ENCODE peak calls at places on chromosomes 3 and 15, in eight cellular contexts. F, R, J, Q, V, O, A and E are unnamed samples.

GRCh38 chr3:190326930-190327329 is 4.7 kb upstream of the CLDN1 start:
- DNase-seq in A (no peak), V (peak; percentile 33), Q (peak; percentile 64), R (peak; percentile 60), O (no peak), J (no peak), F (peak; percentile 74), E (no peak)

GRCh38 chr3:34361921-34362320 is 563.5 kb downstream of the PDCD6IP start:
- DNase-seq in A (no peak), O (no peak), R (no peak), F (no peak), V (no peak), J (peak; percentile 81), Q (no peak), E (no peak)

GRCh38 chr15:60392986-60393811 is 4.6 kb downstream of the ANXA2 start:
- DNase-seq in O (no peak), J (no peak), A (no peak), Q (peak; percentile 92), F (peak; percentile 100), V (peak; percentile 81), R (peak; percentile 98), E (no peak)

GRCh38 chr3:40078590-40078989 is 230.9 kb upstream of the EIF1B start:
- DNase-seq in V (no peak), R (no peak), F (no peak), O (no peak), Q (no peak), J (no peak), A (no peak), E (no peak)

GRCh38 chr3:30952786-30953185 is 58.3 kb upstream of the GADL1 start:
- DNase-seq in A (no peak), O (no peak), R (no peak), J (no peak), F (no peak), V (no peak), Q (no peak), E (no peak)

GRCh38 chr15:56251315-56252091 is 7.8 kb upstream of the RFX7 start:
- DNase-seq in Q (no peak), F (no peak), J (no peak), R (no peak), V (no peak), A (no peak), O (no peak), E (no peak)

GRCh38 chr15:71753346-71753745 is 57.0 kb upstream of the NR2E3 start:
- DNase-seq in A (no peak), J (no peak), F (peak; percentile 79), V (no peak), R (peak; percentile 48), O (no peak), Q (no peak), E (no peak)

GRCh38 chr3:38346584-38347410 is at the start of gene XYLB:
- DNase-seq in V (peak; percentile 79), A (peak; percentile 77), R (peak; percentile 72), O (peak; percentile 95), J (peak; percentile 90), F (peak; percentile 76), Q (peak; percentile 74), E (peak; percentile 78)

GRCh38 chr3:58102976-58103447 is 94.8 kb downstream of the FLNB start:
- DNase-seq in V (no peak), R (no peak), O (no peak), F (peak; percentile 23), A (no peak), J (no peak), Q (no peak), E (no peak)

GRCh38 chr3:29940759-29941319 is 660.0 kb downstream of the RBMS3 start:
- DNase-seq in O (no peak), F (no peak), Q (no peak), J (no peak), A (no peak), V (no peak), R (no peak), E (no peak)

GRCh38 chr15:43329222-43329959 is 982 bp downstream of the LCMT2 start:
- DNase-seq in F (peak; percentile 36), A (peak; percentile 18), V (peak; percentile 22), O (no peak), R (peak; percentile 37), Q (peak; percentile 19), J (no peak), E (peak; percentile 13)

GRCh38 chr15:81863157-81863556 is 182.7 kb downstream of the MEX3B start:
- DNase-seq in V (no peak), R (peak; percentile 93), O (no peak), A (no peak), F (peak; percentile 4), J (no peak), Q (no peak), E (no peak)

GRCh38 chr3:148990211-148990610 is 1.1 kb upstream of the GYG1 start:
- DNase-seq in O (no peak), J (peak; percentile 54), A (no peak), Q (peak; percentile 46), V (no peak), R (no peak), F (peak; percentile 40), E (no peak)

GRCh38 chr3:23645533-23646196 is 160.1 kb upstream of the UBE2E1 start:
- DNase-seq in R (no peak), A (no peak), V (no peak), F (no peak), O (no peak), Q (no peak), J (no peak), E (no peak)

GRCh38 chr3:107868449-107868848 is 222.4 kb downstream of the CD47 start:
- DNase-seq in A (no peak), J (no peak), Q (no peak), F (no peak), V (no peak), R (no peak), O (no peak), E (no peak)

GRCh38 chr3:78221300-78221699 is 1181.4 kb downstream of the ROBO2 start:
- DNase-seq in A (no peak), Q (no peak), J (no peak), R (no peak), V (no peak), F (no peak), O (no peak), E (no peak)

GRCh38 chr3:40873456-40873855 is 325.8 kb upstream of the CTNNB1 start:
- DNase-seq in Q (no peak), R (no peak), F (no peak), V (no peak), J (no peak), O (no peak), A (no peak), E (no peak)

GRCh38 chr3:152019516-152019915 is 146.1 kb downstream of the SUCNR1 start:
- DNase-seq in R (no peak), O (no peak), Q (no peak), J (no peak), F (no peak), A (no peak), V (no peak), E (no peak)

GRCh38 chr3:128623762-128624176 is 26.8 kb downstream of the RPN1 start:
- DNase-seq in F (peak; percentile 94), R (peak; percentile 85), A (no peak), V (no peak), J (no peak), O (no peak), Q (no peak), E (no peak)

GRCh38 chr3:89179355-89179997 is 72.1 kb downstream of the EPHA3 start:
- DNase-seq in Q (no peak), J (peak; percentile 84), A (no peak), O (no peak), R (no peak), V (no peak), F (peak; percentile 11), E (no peak)

GRCh38 chr3:10248984-10249748 is 907 bp downstream of the TATDN2 start:
- DNase-seq in A (no peak), J (peak; percentile 61), Q (no peak), F (no peak), O (peak; percentile 70), V (no peak), R (peak; percentile 2), E (peak; percentile 4)

GRCh38 chr3:172034786-172035685 is 4.3 kb upstream of the FNDC3B start:
- DNase-seq in Q (no peak), R (peak; percentile 33), O (no peak), J (peak; percentile 33), F (no peak), A (no peak), V (no peak), E (no peak)

GRCh38 chr3:115512565-115513410 is 110.5 kb upstream of the GAP43 start:
- DNase-seq in A (peak; percentile 29), V (no peak), F (peak; percentile 77), Q (peak; percentile 18), O (peak; percentile 69), R (peak; percentile 38), J (peak; percentile 11), E (peak; percentile 46)
- TF ChIP-seq CTCF in A (no peak), V (no peak), F (no peak), Q (no peak), O (no peak), R (no peak), J (no peak), E (no peak)

GRCh38 chr3:52216585-52217408 is 8.6 kb downstream of the TLR9 start:
- DNase-seq in O (peak; percentile 90), F (peak; percentile 62), A (no peak), R (peak; percentile 79), Q (peak; percentile 93), J (no peak), V (peak; percentile 84), E (no peak)
- TF ChIP-seq CTCF in O (no peak), F (no peak), A (no peak), R (no peak), Q (no peak), J (no peak), V (no peak), E (no peak)

GRCh38 chr15:58077427-58077826 is 11.9 kb upstream of the ALDH1A2 start:
- DNase-seq in J (peak; percentile 9), Q (no peak), V (no peak), F (peak; percentile 16), O (no peak), A (no peak), R (no peak), E (no peak)
- TF ChIP-seq CTCF in J (no peak), Q (no peak), V (no peak), F (peak; percentile 34), O (peak; percentile 14), A (peak; percentile 42), R (no peak), E (no peak)

GRCh38 chr15:65862682-65863081 is 6.6 kb upstream of the RAB11A start:
- DNase-seq in A (no peak), V (no peak), R (peak; percentile 56), Q (no peak), J (peak; percentile 86), O (no peak), F (peak; percentile 86), E (peak; percentile 42)
- TF ChIP-seq CTCF in A (peak; percentile 38), V (peak; percentile 20), R (peak; percentile 47), Q (no peak), J (peak; percentile 54), O (peak; percentile 43), F (peak; percentile 76), E (peak; percentile 60)